ENCODE peak calls at places on chromosomes 6 and 20, in ten cellular contexts. C is erythroblast, E is Peyer's patch, T is uterus, O is GM12891, Z is lower leg skin, M is ovary, R is A549, W is adrenal gland, N is transverse colon. S is an unnamed sample.

GRCh38 chr20:57648878-57649616 is 28.8 kb upstream of the ZBP1 start:
- DNase-seq in C (no peak), E (peak; percentile 7), T (no peak), O (no peak), Z (peak; percentile 45), M (no peak), R (no peak), W (no peak), N (no peak), S (no peak)

GRCh38 chr6:14728396-14729024 is 517.4 kb upstream of the JARID2 start:
- DNase-seq in C (peak; percentile 93), E (no peak), T (peak; percentile 71), O (no peak), Z (peak; percentile 93), M (peak; percentile 39), R (no peak), W (peak; percentile 68), N (peak; percentile 38), S (peak; percentile 59)

GRCh38 chr6:71197770-71198169 is 90.8 kb upstream of the OGFRL1 start:
- DNase-seq in C (no peak), E (no peak), T (no peak), O (no peak), Z (no peak), M (no peak), R (no peak), W (no peak), N (no peak), S (no peak)

GRCh38 chr20:43821795-43822194 is 92.9 kb upstream of the TOX2 start:
- DNase-seq in C (no peak), E (no peak), T (no peak), O (no peak), Z (no peak), M (no peak), R (no peak), W (no peak), N (no peak), S (no peak)

GRCh38 chr6:143176090-143177021 is 115.7 kb downstream of the AIG1 start:
- DNase-seq in C (no peak), E (no peak), T (no peak), O (no peak), Z (no peak), M (no peak), R (no peak), W (no peak), N (no peak), S (no peak)

GRCh38 chr6:11042750-11043551 is 1.2 kb downstream of the ELOVL2 start:
- DNase-seq in C (peak; percentile 27), E (no peak), T (no peak), O (peak; percentile 7), Z (no peak), M (no peak), R (no peak), W (no peak), N (no peak), S (no peak)

GRCh38 chr20:47356220-47356525 is 326 bp downstream of the ZMYND8 start:
- DNase-seq in C (no peak), E (no peak), T (no peak), O (no peak), Z (no peak), M (no peak), R (no peak), W (no peak), N (no peak), S (no peak)

GRCh38 chr6:167742719-167743303 is 83.9 kb upstream of the AFDN start:
- DNase-seq in C (no peak), E (no peak), T (no peak), O (no peak), Z (no peak), M (no peak), R (no peak), W (no peak), N (no peak), S (no peak)

GRCh38 chr6:44659676-44660170 is 272.2 kb downstream of the CDC5L start:
- DNase-seq in C (no peak), E (no peak), T (no peak), O (no peak), Z (no peak), M (no peak), R (no peak), W (no peak), N (no peak), S (no peak)

GRCh38 chr6:110755411-110755834 is 59.8 kb downstream of the CDK19 start:
- DNase-seq in C (no peak), E (no peak), T (no peak), O (no peak), Z (no peak), M (no peak), R (no peak), W (no peak), N (no peak), S (no peak)

GRCh38 chr20:14986026-14986655 is 648.7 kb upstream of the FLRT3 start:
- DNase-seq in C (no peak), E (no peak), T (peak; percentile 17), O (no peak), Z (no peak), M (peak; percentile 26), R (peak; percentile 85), W (peak; percentile 67), N (peak; percentile 88), S (peak; percentile 89)

GRCh38 chr6:100134703-100135102 is 140.7 kb upstream of the MCHR2 start:
- DNase-seq in C (no peak), E (no peak), T (no peak), O (no peak), Z (no peak), M (no peak), R (no peak), W (no peak), N (no peak), S (no peak)

GRCh38 chr6:145836170-145836569 is 21.6 kb upstream of the FBXO30 start:
- DNase-seq in C (no peak), E (no peak), T (no peak), O (no peak), Z (no peak), M (no peak), R (no peak), W (no peak), N (no peak), S (no peak)

GRCh38 chr6:134819236-134819635 is 130.7 kb downstream of the ALDH8A1 start:
- DNase-seq in C (no peak), E (no peak), T (no peak), O (no peak), Z (no peak), M (no peak), R (no peak), W (no peak), N (no peak), S (no peak)

GRCh38 chr6:137978252-137978896 is 111.3 kb downstream of the TNFAIP3 start:
- DNase-seq in C (peak; percentile 47), E (no peak), T (no peak), O (no peak), Z (no peak), M (no peak), R (no peak), W (no peak), N (peak; percentile 32), S (no peak)

GRCh38 chr6:46312657-46313056 is 141.9 kb upstream of the ENPP5 start:
- DNase-seq in C (no peak), E (no peak), T (no peak), O (no peak), Z (no peak), M (no peak), R (no peak), W (no peak), N (no peak), S (no peak)

DNA sequence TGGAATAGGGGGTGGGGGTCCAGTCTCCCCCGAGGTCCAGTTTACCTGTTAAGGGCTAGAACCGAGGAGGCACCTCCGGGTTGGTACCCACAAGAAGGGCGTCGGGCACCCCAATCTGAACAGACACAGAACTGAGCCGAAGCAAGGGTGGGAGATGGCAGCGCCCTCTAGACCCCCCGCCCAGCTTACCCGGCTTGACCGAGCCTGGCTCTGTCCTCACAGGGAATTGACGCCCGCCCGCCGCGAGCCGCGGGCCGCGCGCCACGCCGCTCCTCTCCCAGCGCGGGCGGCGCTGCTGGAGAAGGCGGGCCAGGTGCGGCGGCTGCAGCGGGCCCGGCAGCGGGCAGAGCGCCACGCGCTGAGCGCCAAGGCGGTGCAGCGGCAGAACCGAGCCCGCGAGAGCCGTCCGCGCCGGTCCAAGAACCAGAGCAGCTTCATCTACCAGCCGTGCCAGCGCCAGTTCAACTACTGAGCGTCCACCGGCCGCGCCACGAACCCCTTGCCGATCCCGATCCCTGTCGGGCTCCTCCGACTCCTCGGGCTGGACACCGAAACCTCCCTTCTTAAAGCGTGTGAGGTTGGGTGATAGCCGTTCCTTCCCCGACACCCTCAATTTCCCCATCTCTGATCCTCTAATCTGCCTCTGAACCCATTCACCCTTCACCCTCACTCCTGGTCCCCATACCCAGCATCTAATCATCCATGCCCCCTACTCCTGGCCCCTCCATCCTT is 5.9 kb downstream of the TP53INP2 start:
- DNase-seq in C (peak; percentile 89), E (peak; percentile 30), T (peak; percentile 82), O (peak; percentile 52), Z (peak; percentile 88), M (peak; percentile 78), R (peak; percentile 84), W (peak; percentile 89), N (peak; percentile 72), S (peak; percentile 79)
- TF ChIP-seq POLR2A in C (no peak), E (no peak), T (peak; percentile 39), O (no peak), Z (no peak), M (no peak), R (no peak), W (peak; percentile 26), N (no peak), S (no peak)

GRCh38 chr20:32674362-32674789 is 635 bp upstream of the C20orf203 start:
- DNase-seq in C (peak; percentile 75), E (peak; percentile 51), T (no peak), O (peak; percentile 65), Z (no peak), M (no peak), R (peak; percentile 80), W (peak; percentile 69), N (peak; percentile 60), S (peak; percentile 62)
- TF ChIP-seq POLR2A in C (no peak), E (no peak), T (no peak), O (no peak), Z (no peak), M (no peak), R (no peak), W (no peak), N (no peak), S (no peak)

DNA sequence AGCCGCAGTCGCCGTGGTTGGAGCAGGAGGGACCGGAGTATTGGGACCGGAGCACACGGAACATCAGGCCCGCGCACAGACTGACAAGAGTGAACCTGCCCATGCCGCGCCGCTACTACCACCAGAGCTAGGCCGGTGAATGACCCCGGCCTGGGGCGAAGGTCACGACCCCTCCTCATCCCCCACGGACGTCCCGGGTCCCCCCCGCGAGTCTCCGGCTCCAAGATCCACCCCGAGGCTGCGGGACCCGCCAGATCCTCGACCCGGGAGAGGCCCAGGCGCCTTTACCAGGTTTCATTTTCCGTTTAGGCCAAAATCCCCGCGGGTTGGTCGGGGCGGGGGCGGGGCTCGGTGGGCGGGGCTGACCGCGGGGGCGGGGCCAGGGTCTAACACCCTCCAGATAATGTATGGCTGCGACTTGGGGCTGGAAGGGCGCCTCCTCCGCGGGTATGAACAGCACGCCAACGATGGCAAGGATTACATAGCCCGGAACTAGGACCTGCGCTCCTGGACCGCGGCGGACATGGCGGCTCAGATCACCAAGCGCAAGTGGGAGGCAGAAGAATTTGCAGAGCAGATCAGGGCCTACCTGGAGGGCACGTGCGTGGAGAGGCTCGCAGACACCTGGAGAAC is 15.4 kb upstream of the HLA-A start:
- DNase-seq in C (peak; percentile 74), E (no peak), T (peak; percentile 78), O (peak; percentile 41), Z (peak; percentile 91), M (peak; percentile 75), R (peak; percentile 9), W (peak; percentile 80), N (peak; percentile 84), S (peak; percentile 64)
- TF ChIP-seq POLR2A in C (peak; percentile 62), E (peak; percentile 83), T (peak; percentile 40), O (no peak), Z (no peak), M (peak; percentile 49), R (no peak), W (no peak), N (peak; percentile 56), S (no peak)

GRCh38 chr6:156719720-156720563 is 57.2 kb upstream of the ARID1B start:
- DNase-seq in C (peak; percentile 82), E (peak; percentile 96), T (peak; percentile 93), O (peak; percentile 52), Z (peak; percentile 98), M (peak; percentile 95), R (peak; percentile 43), W (peak; percentile 92), N (peak; percentile 98), S (peak; percentile 99)
- TF ChIP-seq POLR2A in C (no peak), E (peak; percentile 71), T (peak; percentile 48), O (peak; percentile 54), Z (no peak), M (no peak), R (peak; percentile 34), W (peak; percentile 64), N (peak; percentile 63), S (peak; percentile 81)